ENCODE peak calls at places on chromosomes 5 and 9, in nine cellular contexts. K, F, G, B, D, J, X, E and H are unnamed samples.
A peak's percentile ranks its signal among the peaks of the same experiment; 100 is the strongest.

GRCh38 chr5:125634242-125634835 is 788.9 kb upstream of the GRAMD2B start:
- DNase-seq in K (peak; percentile 18), F (no peak), G (no peak), B (no peak), D (no peak), J (no peak), X (no peak), E (no peak), H (no peak)

GRCh38 chr5:133869675-133869978 is 98.8 kb downstream of the C5orf15 start:
- DNase-seq in K (peak; percentile 10), F (no peak), G (no peak), B (peak; percentile 28), D (no peak), J (peak; percentile 32), X (no peak), E (no peak), H (peak; percentile 9)

GRCh38 chr9:115593587-115594091 is 475.7 kb upstream of the TNC start:
- DNase-seq in K (peak; percentile 66), F (no peak), G (peak; percentile 46), B (no peak), D (no peak), J (no peak), X (no peak), E (peak; percentile 33), H (no peak)

GRCh38 chr5:79020861-79021561 is 35.9 kb upstream of the ARSB start:
- DNase-seq in K (peak; percentile 70), F (peak; percentile 60), G (peak; percentile 67), B (no peak), D (peak; percentile 42), J (peak; percentile 51), X (peak; percentile 49), E (peak; percentile 80), H (no peak)

GRCh38 chr9:90100014-90100413 is 495.2 kb downstream of the GADD45G start:
- DNase-seq in K (no peak), F (no peak), G (no peak), B (no peak), D (no peak), J (no peak), X (no peak), E (no peak), H (no peak)

GRCh38 chr5:4205408-4205807 is 609.8 kb downstream of the IRX1 start:
- DNase-seq in K (no peak), F (no peak), G (no peak), B (no peak), D (no peak), J (no peak), X (no peak), E (no peak), H (no peak)

GRCh38 chr9:95724253-95724991 is 151.1 kb upstream of the ERCC6L2 start:
- DNase-seq in K (no peak), F (no peak), G (no peak), B (no peak), D (no peak), J (no peak), X (peak; percentile 39), E (no peak), H (no peak)

GRCh38 chr9:116491219-116491618 is 195.9 kb upstream of the TRIM32 start:
- DNase-seq in K (no peak), F (no peak), G (no peak), B (no peak), D (no peak), J (no peak), X (no peak), E (no peak), H (no peak)

GRCh38 chr9:82346040-82346439 is 357.5 kb downstream of the SPATA31D1 start:
- DNase-seq in K (no peak), F (no peak), G (no peak), B (no peak), D (no peak), J (no peak), X (no peak), E (no peak), H (no peak)

GRCh38 chr9:6354072-6354686 is 26.0 kb downstream of the TPD52L3 start:
- DNase-seq in K (peak; percentile 54), F (peak; percentile 20), G (peak; percentile 61), B (no peak), D (peak; percentile 20), J (no peak), X (no peak), E (peak; percentile 72), H (no peak)

GRCh38 chr5:13249854-13250253 is 694.6 kb downstream of the DNAH5 start:
- DNase-seq in K (peak; percentile 86), F (no peak), G (peak; percentile 80), B (no peak), D (no peak), J (no peak), X (no peak), E (peak; percentile 49), H (no peak)

GRCh38 chr5:95901676-95902646 is 59.7 kb downstream of the ELL2 start:
- DNase-seq in K (peak; percentile 69), F (no peak), G (peak; percentile 96), B (no peak), D (peak; percentile 61), J (no peak), X (no peak), E (peak; percentile 60), H (no peak)

GRCh38 chr9:36092509-36093215 is 43.9 kb upstream of the GLIPR2 start:
- DNase-seq in K (no peak), F (peak; percentile 25), G (no peak), B (no peak), D (no peak), J (no peak), X (peak; percentile 28), E (no peak), H (no peak)

GRCh38 chr5:143121135-143121474 is 282.4 kb downstream of the NR3C1 start:
- DNase-seq in K (no peak), F (no peak), G (no peak), B (no peak), D (no peak), J (no peak), X (no peak), E (no peak), H (no peak)

GRCh38 chr5:52837591-52838001 is 49.9 kb downstream of the ITGA1 start:
- DNase-seq in K (no peak), F (no peak), G (no peak), B (no peak), D (no peak), J (no peak), X (no peak), E (no peak), H (no peak)

GRCh38 chr9:134366223-134367031 is 40.2 kb downstream of the RXRA start:
- DNase-seq in K (peak; percentile 33), F (peak; percentile 94), G (peak; percentile 65), B (peak; percentile 93), D (no peak), J (peak; percentile 93), X (peak; percentile 90), E (peak; percentile 77), H (peak; percentile 67)
- TF ChIP-seq CTCF in K (no peak), F (no peak), G (no peak), B (no peak), D (no peak), J (no peak), X (no peak), E (no peak), H (peak; percentile 10)

GRCh38 chr9:136447173-136447778 is 7.6 kb upstream of the INPP5E start:
- DNase-seq in K (no peak), F (no peak), G (no peak), B (no peak), D (no peak), J (no peak), X (no peak), E (no peak), H (no peak)
- H3K36me3 ChIP-seq in K (peaks cover 8% of the 10 kb centered on the region), F (peaks cover 35% of the 10 kb centered on the region), G (peaks cover 46% of the 10 kb centered on the region), B (peaks cover 32% of the 10 kb centered on the region), D (peaks cover 6% of the 10 kb centered on the region), J (peaks cover 100% of the 10 kb centered on the region), X (no peaks in the 10 kb centered on the region), E (peaks cover 16% of the 10 kb centered on the region), H (peaks cover 75% of the 10 kb centered on the region)

DNA sequence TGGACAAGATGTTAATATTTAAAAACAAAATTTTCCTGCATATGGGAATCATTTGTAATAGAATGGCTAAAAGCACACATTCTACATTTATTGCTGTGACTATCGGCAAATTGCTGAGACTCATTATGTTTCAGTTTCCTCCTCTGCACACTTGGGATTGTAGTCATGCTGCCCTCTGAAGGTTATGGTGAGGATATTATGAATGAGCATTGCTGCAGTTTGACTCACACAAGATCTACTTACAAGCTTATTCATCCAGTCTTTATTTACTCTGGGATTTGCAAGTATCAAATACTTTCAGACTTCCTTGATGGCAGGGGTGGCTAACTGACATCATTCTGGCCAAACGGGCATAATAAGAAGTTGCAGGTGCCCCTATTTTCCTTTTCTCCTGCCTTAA is 9.5 kb upstream of the NFIL3 start:
- DNase-seq in K (peak; percentile 88), F (peak; percentile 39), G (peak; percentile 98), B (no peak), D (peak; percentile 65), J (no peak), X (no peak), E (peak; percentile 85), H (no peak)
- TF ChIP-seq CTCF in K (peak; percentile 58), F (peak; percentile 32), G (peak; percentile 41), B (peak; percentile 39), D (peak; percentile 39), J (peak; percentile 59), X (peak; percentile 54), E (peak; percentile 53), H (peak; percentile 56)

GRCh38 chr9:133044125-133044524 is 13.3 kb downstream of the GTF3C5 start:
- DNase-seq in K (no peak), F (no peak), G (no peak), B (no peak), D (no peak), J (no peak), X (no peak), E (no peak), H (no peak)

GRCh38 chr9:133045132-133045531 is 14.3 kb downstream of the GTF3C5 start:
- DNase-seq in K (no peak), F (no peak), G (no peak), B (no peak), D (no peak), J (no peak), X (no peak), E (no peak), H (no peak)

GRCh38 chr9:133044661-133045060 is 13.9 kb downstream of the GTF3C5 start:
- DNase-seq in K (no peak), F (no peak), G (no peak), B (no peak), D (no peak), J (no peak), X (no peak), E (no peak), H (no peak)

GRCh38 chr9:133046900-133047295 is 14.9 kb upstream of the CEL start:
- DNase-seq in K (no peak), F (no peak), G (no peak), B (no peak), D (no peak), J (no peak), X (no peak), E (no peak), H (no peak)

DNA sequence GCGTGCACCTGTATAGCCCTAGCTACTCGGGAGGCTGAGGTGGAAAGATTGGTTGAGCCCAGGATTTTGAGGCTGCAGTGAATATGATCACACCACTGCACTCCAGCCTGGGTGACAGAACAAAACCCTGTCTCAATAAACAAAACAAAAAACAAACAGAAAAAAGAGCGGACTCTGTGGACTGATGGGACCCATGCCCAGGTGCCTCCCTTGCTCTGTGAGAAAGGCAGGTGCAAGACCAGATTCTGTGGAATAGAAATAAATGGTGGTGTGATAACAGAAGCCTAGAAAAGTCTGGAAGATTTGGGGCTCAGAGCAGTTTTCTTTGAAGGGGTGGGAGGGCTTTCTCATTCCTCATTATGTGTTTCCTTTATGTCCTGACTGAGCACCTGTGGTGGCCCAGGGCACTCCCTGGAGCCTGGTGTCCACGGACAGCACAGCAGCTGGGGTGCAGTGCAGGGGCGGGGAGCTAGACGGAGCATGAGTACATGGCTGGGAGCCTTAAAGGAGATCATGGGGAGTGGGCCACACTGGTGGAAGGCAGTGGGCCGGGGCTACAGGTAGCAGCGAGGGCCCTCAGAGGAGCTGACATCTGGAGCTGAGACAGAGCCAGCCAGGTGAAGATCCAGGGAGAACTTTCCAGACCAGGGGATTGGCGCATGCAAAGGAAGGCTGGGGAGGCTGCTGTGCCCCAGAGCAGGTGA is 15.4 kb upstream of the CEL start:
- DNase-seq in K (no peak), F (no peak), G (no peak), B (no peak), D (no peak), J (no peak), X (no peak), E (no peak), H (no peak)
- H3K36me3 ChIP-seq in K (peaks cover 18% of the 10 kb centered on the region), F (peaks cover 4% of the 10 kb centered on the region), G (peaks cover 33% of the 10 kb centered on the region), B (peaks cover 24% of the 10 kb centered on the region), D (peaks cover 2% of the 10 kb centered on the region), J (peaks cover 97% of the 10 kb centered on the region), X (no peaks in the 10 kb centered on the region), E (peaks cover 8% of the 10 kb centered on the region), H (peaks cover 50% of the 10 kb centered on the region)